ENCODE peak calls at places on chromosomes 13 and 19, in five cellular contexts. A is body of pancreas, R is uterus, B is Peyer's patch, Q is H1. Y is an unnamed sample. For H3K4me1, the result is how much of the 10 kb centered on the place peaks cover.

GRCh38 chr13:46181799-46182490 is at the start of gene LCP1:
- DNase-seq in A (no peak), R (no peak), B (peak), Q (no peak), Y (peak)

GRCh38 chr13:22014469-22014868 is 343.6 kb downstream of the FGF9 start:
- DNase-seq in A (no peak), R (no peak), Q (no peak), B (no peak), Y (no peak)

GRCh38 chr13:40348096-40348679 is 318.3 kb downstream of the FOXO1 start:
- DNase-seq in Q (no peak), A (no peak), R (no peak), B (no peak), Y (no peak)

GRCh38 chr13:23384111-23384510 is 49.4 kb downstream of the SACS start:
- DNase-seq in B (no peak), Q (no peak), R (no peak), A (no peak), Y (no peak)

GRCh38 chr13:38947049-38947448 is 43.6 kb downstream of the STOML3 start:
- DNase-seq in A (no peak), Q (no peak), B (no peak), R (no peak), Y (no peak)

GRCh38 chr13:93425411-93425810 is 198.8 kb downstream of the GPC6 start:
- DNase-seq in R (no peak), B (no peak), Q (no peak), A (no peak), Y (no peak)

GRCh38 chr19:28694812-28695211 is 518.1 kb downstream of the UQCRFS1 start:
- DNase-seq in Q (no peak), R (no peak), A (no peak), B (no peak), Y (no peak)

GRCh38 chr19:14479985-14480694 is 5.0 kb upstream of the PTGER1 start:
- DNase-seq in B (peak), Q (no peak), A (no peak), R (no peak), Y (no peak)

GRCh38 chr13:24459234-24459633 is 53.3 kb downstream of the PARP4 start:
- DNase-seq in A (no peak), B (no peak), Q (no peak), R (no peak), Y (no peak)

GRCh38 chr13:60009300-60010248 is 154.2 kb downstream of the DIAPH3 start:
- DNase-seq in A (peak), B (peak), R (no peak), Q (no peak), Y (no peak)

GRCh38 chr13:30341815-30342570 is 34.6 kb upstream of the KATNAL1 start:
- DNase-seq in A (peak), B (peak), R (peak), Q (no peak), Y (no peak)

GRCh38 chr13:29436721-29437250 is 158.7 kb downstream of the SLC7A1 start:
- DNase-seq in B (no peak), Q (no peak), R (no peak), A (no peak), Y (no peak)

GRCh38 chr19:57648336-57649003 is 15.5 kb downstream of the ZNF211 start:
- DNase-seq in A (no peak), Q (no peak), R (no peak), B (no peak), Y (no peak)

GRCh38 chr19:35882074-35882832 is 13.9 kb downstream of the APLP1 start:
- DNase-seq in A (peak), R (no peak), Q (no peak), B (no peak), Y (no peak)

GRCh38 chr19:28746486-28746885 is 466.5 kb downstream of the UQCRFS1 start:
- DNase-seq in R (no peak), Q (no peak), A (no peak), B (no peak), Y (no peak)

GRCh38 chr13:33676700-33677048 is 141.3 kb upstream of the RFC3 start:
- DNase-seq in Q (no peak), A (peak), B (peak), R (peak), Y (no peak)

GRCh38 chr13:51584731-51585191 is 499 bp downstream of the WDFY2 start:
- DNase-seq in B (peak), R (no peak), Q (peak), A (peak), Y (peak)

GRCh38 chr13:83077499-83077898 is 804.8 kb downstream of the SLITRK1 start:
- DNase-seq in R (no peak), A (no peak), Q (no peak), B (no peak), Y (no peak)

GRCh38 chr13:46172531-46172991 is 9.4 kb downstream of the LCP1 start:
- DNase-seq in Q (no peak), R (no peak), A (no peak), B (peak), Y (no peak)

GRCh38 chr19:54893406-54893805 is 12.5 kb upstream of the NCR1 start:
- DNase-seq in R (no peak), B (no peak), Q (peak), A (no peak), Y (no peak)

GRCh38 chr13:49444517-49445395 is 682 bp downstream of the SETDB2 start:
- DNase-seq in A (no peak), Q (no peak), R (no peak), B (peak), Y (no peak)

GRCh38 chr13:26230703-26231102 is 8.6 kb upstream of the RNF6 start:
- DNase-seq in B (no peak), R (no peak), Q (no peak), A (no peak), Y (no peak)

GRCh38 chr19:53977991-53978731 is 13.3 kb upstream of the CACNG6 start:
- DNase-seq in Q (peak), A (peak), R (peak), B (peak), Y (no peak)

GRCh38 chr13:44129418-44129817 is 244.2 kb upstream of the SERP2 start:
- DNase-seq in B (no peak), A (no peak), R (no peak), Q (no peak), Y (no peak)

GRCh38 chr13:42696191-42696590 is 85.2 kb upstream of the FAM216B start:
- DNase-seq in R (no peak), A (no peak), B (no peak), Q (no peak), Y (no peak)

DNA sequence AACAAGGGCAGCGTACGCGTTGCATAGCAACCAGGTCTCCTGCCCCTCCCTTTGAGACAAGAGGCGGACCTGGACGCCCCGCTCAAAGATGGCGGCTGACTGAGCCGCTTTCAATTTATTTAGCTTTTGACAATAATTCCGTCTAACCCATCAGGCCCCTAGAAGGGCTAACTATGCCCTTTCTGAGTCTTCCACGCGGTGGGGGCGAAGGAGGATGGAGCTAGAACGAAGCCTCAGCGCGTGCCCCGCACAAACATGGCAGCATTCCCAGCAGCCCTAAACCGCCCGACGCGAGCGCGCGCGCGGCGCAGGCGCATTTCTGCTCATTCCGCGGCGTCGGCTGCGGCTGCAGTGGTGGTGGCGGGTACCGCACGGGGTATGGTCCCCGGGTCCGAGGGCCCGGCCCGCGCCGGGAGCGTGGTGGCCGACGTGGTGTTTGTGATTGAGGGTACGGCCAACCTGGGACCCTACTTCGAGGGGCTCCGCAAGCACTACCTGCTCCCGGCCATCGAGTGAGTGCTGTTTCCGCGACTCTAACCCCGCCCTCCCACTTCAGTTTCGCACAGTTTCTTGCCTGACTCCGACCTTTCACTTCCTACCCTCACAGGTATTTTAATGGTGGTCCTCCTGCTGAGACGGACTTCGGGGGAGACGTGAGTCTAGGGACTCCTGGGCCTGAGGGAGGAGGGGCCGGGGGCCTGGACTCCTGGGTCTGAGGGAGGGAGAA is at the start of gene MED25:
- DNase-seq in A (peak), R (peak), B (peak), Q (no peak), Y (peak)
- H3K4me1 ChIP-seq in A (under half), R (under half), B (under half), Q (under half), Y (under half)

GRCh38 chr19:18160792-18161690 is 8.1 kb downstream of the PIK3R2 start:
- DNase-seq in R (peak), B (peak), Q (no peak), A (peak), Y (no peak)
- TF ChIP-seq POLR2A in R (no peak), B (no peak), Q (no peak), A (peak), Y (no peak)

DNA sequence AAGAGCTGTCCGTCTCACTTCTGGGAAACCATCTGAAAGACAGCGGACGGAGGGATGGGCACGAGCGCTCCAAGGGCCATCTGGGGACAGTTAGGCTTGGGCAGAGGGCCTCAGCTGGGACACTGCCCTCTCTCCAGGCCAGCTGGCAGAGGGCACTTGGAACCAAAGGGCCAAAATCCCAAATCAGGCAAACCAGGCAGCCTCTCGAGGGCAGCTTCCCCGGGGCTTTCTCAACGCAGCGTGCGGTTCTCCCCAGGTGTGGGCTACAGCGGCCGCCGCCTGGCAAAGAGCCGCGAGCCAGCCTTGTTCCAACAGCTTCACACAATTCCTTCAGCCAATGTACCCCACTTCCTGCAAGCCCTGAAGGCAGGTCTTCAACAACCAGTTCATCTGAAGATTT is 5.0 kb downstream of the MLLT1 start:
- DNase-seq in Q (no peak), A (no peak), R (peak), B (peak), Y (no peak)
- H3K4me1 ChIP-seq in Q (under half), A (half or more), R (under half), B (under half), Y (half or more)

DNA sequence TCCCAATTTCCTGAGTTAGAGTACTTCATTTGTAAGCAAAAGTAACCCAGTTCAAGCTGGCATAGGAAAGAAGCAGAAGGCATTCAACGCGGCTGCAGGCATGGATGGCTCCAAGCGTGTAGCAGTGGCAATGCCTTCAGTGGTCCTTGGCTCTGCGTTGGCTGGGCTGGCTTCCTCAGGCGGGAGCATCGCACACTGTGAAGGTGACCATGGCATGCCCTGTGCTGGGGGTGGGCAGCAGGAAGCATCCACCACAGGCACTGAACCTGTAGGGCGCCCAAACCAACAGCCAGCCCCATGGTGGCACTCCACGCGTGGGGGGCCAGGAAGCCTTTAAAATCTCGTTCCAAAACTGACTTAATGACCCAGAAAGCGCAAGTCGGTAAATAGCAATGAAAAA is 53.6 kb upstream of the SPACA7 start:
- DNase-seq in R (no peak), Q (no peak), A (no peak), B (no peak), Y (no peak)
- TF ChIP-seq POLR2A in R (no peak), Q (no peak), A (no peak), B (no peak), Y (no peak)

Y was measured in esophagus squamous epithelium.